ENCODE peak calls at places on chromosomes 13 and 19, in four cellular contexts. A, T, G and L are unnamed samples.

GRCh38 chr19:41981724-41982123 is 12.3 kb downstream of the ATP1A3 start:
- DNase-seq in G (no peak), T (no peak), A (no peak), L (no peak)

GRCh38 chr19:3507371-3508120 is 1.4 kb downstream of the FZR1 start:
- DNase-seq in G (no peak), A (no peak), T (no peak), L (peak)

GRCh38 chr13:91045351-91046034 is 302.0 kb upstream of the MIR17HG start:
- DNase-seq in G (no peak), T (peak), A (no peak), L (no peak)

GRCh38 chr13:59534806-59535205 is 628.9 kb downstream of the DIAPH3 start:
- DNase-seq in A (peak), T (no peak), G (no peak), L (no peak)

GRCh38 chr19:47523473-47523872 is 8.6 kb upstream of the NAPA start:
- DNase-seq in T (peak), A (peak), G (no peak), L (peak)

GRCh38 chr19:49554701-49555181 is 25.6 kb downstream of the NOSIP start:
- DNase-seq in G (no peak), A (peak), T (no peak), L (no peak)

GRCh38 chr19:40610396-40611064 is 9.4 kb downstream of the LTBP4 start:
- DNase-seq in G (no peak), A (peak), T (peak), L (peak)

GRCh38 chr13:26390203-26390602 is 136.3 kb downstream of the CDK8 start:
- DNase-seq in G (no peak), T (no peak), A (peak), L (no peak)